ENCODE peak calls at places on chromosomes 7 and 10, in ten cellular contexts. X is ecto neural progenitor cell; Y is ELR; U is GM13976; S is progenitor cell of endocrine pancreas; O is HT-29; C is fibroblast of lung; G is HTR-8/SVneo; F is NCI-H1092; W is activated T-helper 1 cell treated with anti-CD3 and anti-CD28 coated beads, Interleukin-12 subunit alpha, Interleukin-12 subunit beta, Interleukin-2, Interleukin-4 antibody, amounts not matched to agents 30 ng/mL and 10 ng/mL and 1 ng/mL, durations not matched to agents 14 hours and 24 hours and 36 hours. N is an unnamed sample.

GRCh38 chr10:69558559-69558958 is 14.7 kb downstream of the NEUROG3 start:
- DNase-seq in X (no peak), Y (no peak), U (no peak), S (no peak), O (no peak), C (no peak), G (no peak), F (no peak), W (no peak), N (no peak)

GRCh38 chr7:72017756-72018155 is 394.4 kb downstream of the CALN1 start:
- DNase-seq in X (peak), Y (no peak), U (no peak), S (no peak), O (no peak), C (no peak), G (no peak), F (no peak), W (no peak), N (no peak)

GRCh38 chr7:117393781-117394180 is 33.5 kb downstream of the ASZ1 start:
- DNase-seq in X (no peak), Y (no peak), U (no peak), S (no peak), O (peak), C (no peak), G (no peak), F (no peak), W (no peak), N (no peak)

GRCh38 chr7:132769280-132769679 is 193.0 kb upstream of the PLXNA4 start:
- DNase-seq in X (no peak), Y (no peak), U (no peak), S (no peak), O (no peak), C (no peak), G (no peak), F (no peak), W (no peak), N (no peak)

GRCh38 chr10:126250045-126250444 is 138.2 kb downstream of the ADAM12 start:
- DNase-seq in X (no peak), Y (no peak), U (no peak), S (no peak), O (no peak), C (no peak), G (no peak), F (no peak), W (no peak), N (no peak)

GRCh38 chr10:133187091-133187905 is 27.3 kb downstream of the KNDC1 start:
- DNase-seq in X (no peak), Y (no peak), U (no peak), S (no peak), O (no peak), C (no peak), G (no peak), F (no peak), W (no peak), N (no peak)

GRCh38 chr10:21290499-21291160 is 234.9 kb downstream of the SKIDA1 start:
- DNase-seq in X (no peak), Y (no peak), U (no peak), S (no peak), O (no peak), C (peak), G (no peak), F (no peak), W (no peak), N (no peak)

GRCh38 chr7:101206665-101207042 is 5.8 kb upstream of the MOGAT3 start:
- DNase-seq in X (no peak), Y (peak), U (no peak), S (no peak), O (no peak), C (no peak), G (no peak), F (no peak), W (no peak), N (no peak)

GRCh38 chr7:150857276-150858055 is 5.1 kb downstream of the AOC1 start:
- DNase-seq in X (peak), Y (no peak), U (no peak), S (no peak), O (no peak), C (no peak), G (no peak), F (no peak), W (no peak), N (no peak)

GRCh38 chr7:22662031-22662430 is 65.0 kb upstream of the IL6 start:
- DNase-seq in X (no peak), Y (no peak), U (no peak), S (no peak), O (no peak), C (no peak), G (no peak), F (no peak), W (no peak), N (no peak)

GRCh38 chr7:157488326-157488725 is 151.5 kb downstream of the DNAJB6 start:
- DNase-seq in X (peak), Y (no peak), U (no peak), S (no peak), O (no peak), C (peak), G (no peak), F (no peak), W (no peak), N (no peak)

GRCh38 chr7:100879685-100880261 is 4.9 kb downstream of the SRRT start:
- DNase-seq in X (no peak), Y (no peak), U (no peak), S (no peak), O (no peak), C (no peak), G (no peak), F (no peak), W (no peak), N (no peak)

GRCh38 chr7:86667732-86668131 is 24.0 kb downstream of the GRM3 start:
- DNase-seq in X (no peak), Y (no peak), U (no peak), S (no peak), O (no peak), C (no peak), G (no peak), F (peak), W (no peak), N (no peak)